ENCODE peak calls at places on chromosome 22, in five cellular contexts. N is left ventricle myocardium inferior, Z is HCT116, A is osteoblast, F is aorta. O is an unnamed sample.

GRCh38 chr22:21778705-21779363 is 43.2 kb upstream of the YPEL1 start:
- DNase-seq in N (no peak), Z (no peak), A (peak; percentile 95), F (no peak), O (no peak)

GRCh38 chr22:47367107-47367690 is 604.7 kb downstream of the TBC1D22A start:
- DNase-seq in N (no peak), Z (no peak), A (no peak), F (no peak), O (no peak)

GRCh38 chr22:47337161-47337621 is 574.7 kb downstream of the TBC1D22A start:
- DNase-seq in N (no peak), Z (peak; percentile 76), A (peak; percentile 90), F (no peak), O (no peak)

GRCh38 chr22:33438273-33438672 is 380.1 kb upstream of the SYN3 start:
- DNase-seq in N (no peak), Z (no peak), A (peak; percentile 88), F (no peak), O (no peak)

GRCh38 chr22:38446018-38446601 is 8.9 kb downstream of the KCNJ4 start:
- DNase-seq in N (no peak), Z (no peak), A (no peak), F (no peak), O (no peak)

GRCh38 chr22:30234786-30235470 is 11.6 kb downstream of the LIF start:
- DNase-seq in N (no peak), Z (no peak), A (peak; percentile 80), F (no peak), O (no peak)

GRCh38 chr22:27809700-27810365 is 8.3 kb upstream of the MN1 start:
- DNase-seq in N (no peak), Z (no peak), A (no peak), F (no peak), O (no peak)

GRCh38 chr22:37079158-37079557 is 27.6 kb downstream of the KCTD17 start:
- DNase-seq in N (no peak), Z (no peak), A (no peak), F (no peak), O (no peak)

GRCh38 chr22:46936378-46936916 is 174.0 kb downstream of the TBC1D22A start:
- DNase-seq in N (no peak), Z (no peak), A (no peak), F (no peak), O (no peak)

GRCh38 chr22:34015642-34016041 is 95.4 kb upstream of the LARGE1 start:
- DNase-seq in N (no peak), Z (no peak), A (no peak), F (no peak), O (no peak)

GRCh38 chr22:48575567-48576332 is 1251.9 kb downstream of the BRD1 start:
- DNase-seq in N (no peak), Z (no peak), A (no peak), F (peak; percentile 28), O (no peak)

GRCh38 chr22:18111759-18112330 is 1.2 kb downstream of the TUBA8 start:
- DNase-seq in N (peak; percentile 79), Z (no peak), A (peak; percentile 37), F (no peak), O (no peak)

GRCh38 chr22:36065775-36066544 is 37.3 kb upstream of the RBFOX2 start:
- DNase-seq in N (peak; percentile 86), Z (peak; percentile 91), A (peak; percentile 96), F (peak; percentile 96), O (peak; percentile 97)

GRCh38 chr22:40415531-40416266 is 45.3 kb downstream of the SGSM3 start:
- DNase-seq in N (no peak), Z (no peak), A (peak; percentile 86), F (no peak), O (no peak)

GRCh38 chr22:44207981-44208317 is 27.2 kb downstream of the PARVG start:
- DNase-seq in N (no peak), Z (no peak), A (peak; percentile 18), F (no peak), O (no peak)

GRCh38 chr22:38728899-38729796 is 23.4 kb downstream of the GTPBP1 start:
- DNase-seq in N (no peak), Z (no peak), A (peak; percentile 78), F (peak; percentile 41), O (no peak)

DNA sequence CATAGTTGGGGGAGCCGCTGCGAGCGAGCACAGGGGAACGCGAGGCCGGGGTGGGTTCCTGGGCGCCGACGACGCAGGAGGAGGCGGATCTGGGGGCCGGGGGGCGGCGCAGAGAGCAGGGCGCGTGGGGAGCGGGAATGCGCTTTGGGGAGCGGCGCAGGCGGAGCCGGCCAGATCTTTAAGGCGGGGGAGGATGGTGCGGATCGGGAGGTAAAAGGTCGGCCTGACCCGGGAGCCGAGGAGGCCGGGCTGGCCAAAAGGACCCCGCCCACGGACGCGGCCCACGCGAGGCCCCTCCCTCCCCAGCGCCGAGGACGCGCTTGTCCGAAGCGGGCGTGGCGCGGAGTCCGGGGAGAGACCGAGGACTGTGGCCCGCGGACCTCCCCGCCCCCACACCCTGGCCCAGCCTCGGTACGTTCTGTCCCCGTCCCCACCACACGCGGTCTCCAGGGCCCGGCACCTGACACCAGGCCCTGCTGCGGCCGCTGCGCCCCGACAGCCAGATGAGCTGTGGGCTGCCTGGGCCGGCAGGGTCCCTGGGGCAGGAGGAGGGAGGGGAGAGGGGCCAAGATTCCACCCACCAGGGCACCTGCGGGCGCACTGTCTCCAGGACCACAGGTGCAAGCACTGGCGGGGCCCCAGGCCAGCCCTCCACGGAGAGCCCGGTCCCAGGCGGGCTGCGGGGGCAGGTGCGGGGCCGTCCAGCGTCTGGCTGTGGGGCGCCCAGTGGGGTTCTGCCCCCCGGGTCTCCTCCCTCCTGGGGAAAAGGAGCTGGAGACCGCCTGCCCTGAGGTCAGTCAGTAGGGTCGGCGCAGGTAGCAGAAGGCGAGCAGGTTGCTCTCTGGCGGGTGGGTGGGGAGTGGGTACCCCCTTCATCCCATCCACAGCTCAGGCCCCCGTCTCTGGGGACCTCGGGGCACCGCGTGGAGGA is 10.9 kb downstream of the PIM3 start:
- DNase-seq in N (peak; percentile 87), Z (no peak), A (peak; percentile 95), F (peak; percentile 89), O (peak; percentile 76)
- H3K27ac ChIP-seq in N (peak overlapping the region; percentile 99), Z (peak overlapping the region; percentile 100), A (peak overlapping the region; percentile 40), F (no peak overlapping the region), O (peak overlapping the region; percentile 88)

DNA sequence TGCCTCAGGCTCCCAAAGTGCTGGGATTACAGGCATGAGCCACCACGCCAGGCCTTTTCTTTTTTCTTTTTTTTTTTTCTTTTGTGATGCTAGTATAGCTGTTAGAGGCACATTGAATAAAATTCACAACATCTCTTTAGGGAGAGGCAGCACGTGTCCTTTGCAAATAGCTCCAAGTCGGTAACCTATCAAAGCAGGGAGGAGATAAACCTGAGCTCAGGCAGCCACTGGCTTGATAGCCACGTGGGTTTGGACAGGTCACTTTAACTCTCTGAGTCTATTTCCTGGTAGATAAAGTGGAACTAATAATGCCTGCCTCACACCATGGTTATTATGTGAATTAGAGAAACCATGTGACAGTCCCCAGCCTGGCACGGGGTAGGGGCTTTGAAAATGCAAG is 43.1 kb upstream of the ATXN10 start:
- DNase-seq in N (no peak), Z (no peak), A (no peak), F (no peak), O (no peak)
- H3K4me1 ChIP-seq in N (peaks cover 7% of the 10 kb centered on the region), Z (peaks cover 16% of the 10 kb centered on the region), A (peaks cover 4% of the 10 kb centered on the region), F (no peaks in the 10 kb centered on the region), O (no peaks in the 10 kb centered on the region)

GRCh38 chr22:50454556-50455075 is 20.2 kb downstream of the SBF1 start:
- DNase-seq in N (no peak), Z (no peak), A (no peak), F (no peak), O (no peak)
- H3K36me3 ChIP-seq in N (peaks cover 78% of the 10 kb centered on the region), Z (peaks cover 18% of the 10 kb centered on the region), A (peaks cover 60% of the 10 kb centered on the region), F (no peaks in the 10 kb centered on the region), O (peaks cover 76% of the 10 kb centered on the region)

GRCh38 chr22:49787861-49788260 is 39.8 kb downstream of the BRD1 start:
- DNase-seq in N (no peak), Z (no peak), A (no peak), F (no peak), O (no peak)
- H3K27ac ChIP-seq in N (peak overlapping the region; percentile 78), Z (no peak overlapping the region), A (no peak overlapping the region), F (no peak overlapping the region), O (peak overlapping the region; percentile 23)

DNA sequence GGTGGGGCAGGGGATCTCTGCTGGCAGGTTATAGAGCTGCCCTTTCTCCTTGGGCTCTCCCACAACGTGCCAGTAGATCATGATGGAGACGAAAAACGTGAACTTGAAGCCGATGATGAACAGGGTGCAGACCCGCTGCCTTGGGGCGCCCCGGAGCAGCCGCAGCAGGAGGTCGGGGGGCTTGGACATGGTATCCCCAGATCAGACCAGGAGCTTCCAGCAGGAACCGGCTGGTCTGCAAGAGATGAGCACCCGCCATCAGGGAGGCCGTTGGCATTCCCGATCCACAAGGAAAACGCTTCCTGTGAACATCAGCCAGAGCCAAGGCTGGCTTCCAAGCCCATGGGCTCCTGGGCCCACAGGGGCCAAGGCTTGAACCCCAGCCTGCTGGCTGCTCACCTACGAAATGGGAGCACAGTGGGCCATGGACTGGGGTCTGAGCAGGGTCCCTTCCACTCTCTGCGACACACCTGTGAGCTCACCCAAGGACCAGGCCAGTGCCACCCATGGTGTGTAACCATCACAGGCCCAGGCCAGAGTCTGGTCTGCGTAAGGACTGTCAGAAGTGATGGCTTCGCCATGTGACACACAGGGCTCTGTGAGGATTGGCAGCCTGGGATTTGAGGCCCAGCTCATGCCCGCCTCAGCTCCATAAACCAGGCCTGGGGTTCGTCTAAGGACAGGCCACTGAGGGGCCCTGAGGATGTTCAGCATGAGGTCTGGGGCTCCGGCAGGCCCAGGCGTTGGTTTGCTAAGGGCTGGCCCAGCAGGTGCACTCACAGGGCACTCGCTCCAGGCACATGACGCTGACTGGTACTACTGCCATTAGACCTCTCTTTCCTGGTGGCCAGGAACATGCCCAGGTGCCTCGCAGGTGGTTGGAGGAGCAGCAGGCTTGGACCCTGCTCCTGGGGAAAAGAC is 26.6 kb downstream of the A4GALT start:
- DNase-seq in N (no peak), Z (no peak), A (peak; percentile 19), F (no peak), O (no peak)
- H3K4me1 ChIP-seq in N (peaks cover 96% of the 10 kb centered on the region), Z (peaks cover 20% of the 10 kb centered on the region), A (peaks cover 16% of the 10 kb centered on the region), F (no peaks in the 10 kb centered on the region), O (peaks cover 77% of the 10 kb centered on the region)

GRCh38 chr22:20567993-20568417 is 60.6 kb downstream of the MED15 start:
- DNase-seq in N (peak; percentile 14), Z (peak; percentile 23), A (peak; percentile 82), F (no peak), O (no peak)
- H3K36me3 ChIP-seq in N (peaks cover 75% of the 10 kb centered on the region), Z (peaks cover 23% of the 10 kb centered on the region), A (peaks cover 74% of the 10 kb centered on the region), F (no peaks in the 10 kb centered on the region), O (peaks cover 71% of the 10 kb centered on the region)

GRCh38 chr22:25750569-25751173 is 8.7 kb downstream of the MYO18B start:
- DNase-seq in N (no peak), Z (no peak), A (peak; percentile 84), F (peak; percentile 53), O (no peak)

GRCh38 chr22:25751174-25751581 is 9.2 kb downstream of the MYO18B start:
- DNase-seq in N (no peak), Z (no peak), A (peak; percentile 55), F (peak; percentile 5), O (no peak)

GRCh38 chr22:25748140-25748539 is 6.2 kb downstream of the MYO18B start:
- DNase-seq in N (no peak), Z (no peak), A (peak; percentile 27), F (no peak), O (no peak)

GRCh38 chr22:25748704-25749103 is 6.7 kb downstream of the MYO18B start:
- DNase-seq in N (no peak), Z (no peak), A (peak; percentile 34), F (peak; percentile 0), O (no peak)

GRCh38 chr22:25749420-25750169 is 7.6 kb downstream of the MYO18B start:
- DNase-seq in N (no peak), Z (no peak), A (no peak), F (peak; percentile 26), O (no peak)
- H3K27ac ChIP-seq in N (peak overlapping the region; percentile 74), Z (no peak overlapping the region), A (peak overlapping the region; percentile 98), F (peak overlapping the region; percentile 33), O (no peak overlapping the region)

O was measured in tibial artery.